ENCODE peak calls at places on chromosomes 7 and 10, in nine cellular contexts. One of them, this sample, is unnamed.

GRCh38 chr7:106421181-106421762 is 136.5 kb upstream of the NAMPT start:
- DNase-seq in psoas muscle: peak; percentile 84
- DNase-seq in HFFc6: peak; percentile 88
- DNase-seq in tibial nerve: peak; percentile 51
- DNase-seq in bronchial epithelial cell: peak; percentile 79
- DNase-seq in Calu3: no peak
- DNase-seq in fibroblast of pulmonary artery: peak; percentile 100
- DNase-seq in DND-41: no peak
- DNase-seq in astrocyte of the spinal cord: peak; percentile 94
- DNase-seq in this sample: no peak

GRCh38 chr7:39745320-39745719 is 121.9 kb downstream of the RALA start:
- DNase-seq in bronchial epithelial cell: no peak
- DNase-seq in HFFc6: no peak
- DNase-seq in fibroblast of pulmonary artery: no peak
- DNase-seq in tibial nerve: no peak
- DNase-seq in psoas muscle: no peak
- DNase-seq in Calu3: no peak
- DNase-seq in DND-41: no peak
- DNase-seq in astrocyte of the spinal cord: no peak
- DNase-seq in this sample: no peak

GRCh38 chr7:111855161-111855841 is 293.0 kb upstream of the IMMP2L start:
- DNase-seq in DND-41: peak; percentile 59
- DNase-seq in bronchial epithelial cell: peak; percentile 40
- DNase-seq in Calu3: peak; percentile 27
- DNase-seq in tibial nerve: no peak
- DNase-seq in psoas muscle: no peak
- DNase-seq in HFFc6: peak; percentile 78
- DNase-seq in astrocyte of the spinal cord: peak; percentile 76
- DNase-seq in fibroblast of pulmonary artery: peak; percentile 89
- DNase-seq in this sample: peak; percentile 27

GRCh38 chr7:140688341-140688740 is 8.2 kb upstream of the NDUFB2 start:
- DNase-seq in astrocyte of the spinal cord: no peak
- DNase-seq in DND-41: no peak
- DNase-seq in fibroblast of pulmonary artery: no peak
- DNase-seq in HFFc6: no peak
- DNase-seq in Calu3: no peak
- DNase-seq in psoas muscle: no peak
- DNase-seq in tibial nerve: no peak
- DNase-seq in bronchial epithelial cell: no peak
- DNase-seq in this sample: no peak

GRCh38 chr10:10677479-10677878 is 340.2 kb upstream of the CELF2 start:
- DNase-seq in HFFc6: no peak
- DNase-seq in Calu3: peak; percentile 41
- DNase-seq in tibial nerve: peak; percentile 28
- DNase-seq in psoas muscle: peak; percentile 61
- DNase-seq in DND-41: peak; percentile 43
- DNase-seq in bronchial epithelial cell: peak; percentile 78
- DNase-seq in astrocyte of the spinal cord: peak; percentile 74
- DNase-seq in fibroblast of pulmonary artery: peak; percentile 93
- DNase-seq in this sample: peak; percentile 36

GRCh38 chr7:139121-139520 is 53.2 kb upstream of the FAM20C start:
- DNase-seq in HFFc6: no peak
- DNase-seq in psoas muscle: no peak
- DNase-seq in tibial nerve: no peak
- DNase-seq in astrocyte of the spinal cord: no peak
- DNase-seq in fibroblast of pulmonary artery: no peak
- DNase-seq in Calu3: no peak
- DNase-seq in DND-41: no peak
- DNase-seq in bronchial epithelial cell: no peak
- DNase-seq in this sample: no peak

GRCh38 chr7:88396295-88396947 is 89.7 kb upstream of the STEAP4 start:
- DNase-seq in HFFc6: no peak
- DNase-seq in fibroblast of pulmonary artery: peak; percentile 26
- DNase-seq in bronchial epithelial cell: no peak
- DNase-seq in Calu3: no peak
- DNase-seq in tibial nerve: no peak
- DNase-seq in astrocyte of the spinal cord: no peak
- DNase-seq in DND-41: no peak
- DNase-seq in psoas muscle: no peak
- DNase-seq in this sample: no peak

GRCh38 chr10:30036811-30037210 is 22.6 kb downstream of the JCAD start:
- DNase-seq in psoas muscle: no peak
- DNase-seq in HFFc6: no peak
- DNase-seq in Calu3: no peak
- DNase-seq in DND-41: no peak
- DNase-seq in bronchial epithelial cell: no peak
- DNase-seq in fibroblast of pulmonary artery: no peak
- DNase-seq in astrocyte of the spinal cord: no peak
- DNase-seq in tibial nerve: no peak
- DNase-seq in this sample: no peak

GRCh38 chr7:71801996-71802395 is 610.1 kb downstream of the CALN1 start:
- DNase-seq in fibroblast of pulmonary artery: no peak
- DNase-seq in bronchial epithelial cell: no peak
- DNase-seq in DND-41: no peak
- DNase-seq in Calu3: no peak
- DNase-seq in HFFc6: no peak
- DNase-seq in tibial nerve: no peak
- DNase-seq in astrocyte of the spinal cord: no peak
- DNase-seq in psoas muscle: no peak
- DNase-seq in this sample: no peak

GRCh38 chr10:17586741-17587720 is 30.1 kb downstream of the HACD1 start:
- DNase-seq in psoas muscle: no peak
- DNase-seq in tibial nerve: no peak
- DNase-seq in astrocyte of the spinal cord: peak; percentile 15
- DNase-seq in HFFc6: peak; percentile 16
- DNase-seq in Calu3: peak; percentile 6
- DNase-seq in DND-41: peak; percentile 10
- DNase-seq in bronchial epithelial cell: peak; percentile 29
- DNase-seq in fibroblast of pulmonary artery: peak; percentile 39
- DNase-seq in this sample: no peak

GRCh38 chr7:50310361-50310760 is 5.8 kb downstream of the IKZF1 start:
- DNase-seq in astrocyte of the spinal cord: no peak
- DNase-seq in psoas muscle: no peak
- DNase-seq in fibroblast of pulmonary artery: no peak
- DNase-seq in Calu3: no peak
- DNase-seq in HFFc6: no peak
- DNase-seq in bronchial epithelial cell: no peak
- DNase-seq in tibial nerve: no peak
- DNase-seq in DND-41: peak; percentile 44
- DNase-seq in this sample: no peak

GRCh38 chr10:100913470-100913865 is 705 bp downstream of the SLF2 start:
- DNase-seq in HFFc6: no peak
- DNase-seq in Calu3: no peak
- DNase-seq in fibroblast of pulmonary artery: no peak
- DNase-seq in astrocyte of the spinal cord: no peak
- DNase-seq in bronchial epithelial cell: no peak
- DNase-seq in psoas muscle: no peak
- DNase-seq in tibial nerve: no peak
- DNase-seq in DND-41: no peak
- DNase-seq in this sample: no peak

GRCh38 chr10:64731016-64731415 is 1209.8 kb downstream of the REEP3 start:
- DNase-seq in DND-41: no peak
- DNase-seq in fibroblast of pulmonary artery: no peak
- DNase-seq in bronchial epithelial cell: peak; percentile 55
- DNase-seq in HFFc6: no peak
- DNase-seq in astrocyte of the spinal cord: no peak
- DNase-seq in psoas muscle: no peak
- DNase-seq in tibial nerve: no peak
- DNase-seq in Calu3: no peak
- DNase-seq in this sample: no peak

GRCh38 chr7:116933465-116933864 is 19.8 kb upstream of the ST7 start:
- DNase-seq in bronchial epithelial cell: no peak
- DNase-seq in tibial nerve: no peak
- DNase-seq in psoas muscle: no peak
- DNase-seq in fibroblast of pulmonary artery: no peak
- DNase-seq in DND-41: no peak
- DNase-seq in astrocyte of the spinal cord: no peak
- DNase-seq in Calu3: no peak
- DNase-seq in HFFc6: no peak
- DNase-seq in this sample: no peak

DNA sequence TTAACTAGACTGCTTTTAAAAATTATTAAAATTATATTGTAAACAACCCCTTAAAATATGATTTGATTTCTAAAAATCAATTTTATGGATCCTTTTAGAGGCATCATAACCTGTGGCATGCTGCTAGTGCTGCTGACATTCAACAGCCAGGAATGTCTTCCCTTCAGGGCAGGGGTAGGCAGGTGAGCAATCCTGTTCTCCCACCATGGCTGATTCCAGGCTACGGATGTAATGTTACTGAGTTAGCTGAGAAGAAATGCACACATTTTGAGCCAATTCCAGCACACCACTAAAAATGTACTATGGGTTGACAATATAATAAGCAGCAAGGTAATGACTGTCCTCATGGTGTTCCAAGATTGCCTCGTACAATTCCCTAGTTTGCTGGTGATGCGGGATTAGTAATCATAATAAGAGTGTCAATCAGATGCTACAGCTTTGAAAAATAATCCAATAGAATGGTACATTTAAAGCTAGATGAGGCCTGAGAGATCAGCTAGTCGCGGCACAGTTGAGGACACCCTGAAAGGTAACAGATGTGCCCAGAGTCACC is 108.7 kb upstream of the PRR15 start:
- DNase-seq in tibial nerve: no peak
- DNase-seq in psoas muscle: no peak
- DNase-seq in HFFc6: no peak
- DNase-seq in bronchial epithelial cell: peak; percentile 19
- DNase-seq in Calu3: no peak
- DNase-seq in DND-41: no peak
- DNase-seq in fibroblast of pulmonary artery: no peak
- DNase-seq in astrocyte of the spinal cord: no peak
- DNase-seq in this sample: peak; percentile 36
- TF ChIP-seq CTCF in tibial nerve: no peak
- TF ChIP-seq CTCF in psoas muscle: no peak
- TF ChIP-seq CTCF in HFFc6: no peak
- TF ChIP-seq CTCF in bronchial epithelial cell: no peak
- TF ChIP-seq CTCF in Calu3: no peak
- TF ChIP-seq CTCF in DND-41: no peak
- TF ChIP-seq CTCF in fibroblast of pulmonary artery: no peak
- TF ChIP-seq CTCF in astrocyte of the spinal cord: no peak
- TF ChIP-seq CTCF in this sample: no peak

GRCh38 chr7:76393116-76394031 is 16.1 kb downstream of the SSC4D start:
- DNase-seq in DND-41: peak; percentile 88
- DNase-seq in Calu3: peak; percentile 88
- DNase-seq in psoas muscle: peak; percentile 98
- DNase-seq in bronchial epithelial cell: peak; percentile 70
- DNase-seq in HFFc6: peak; percentile 71
- DNase-seq in tibial nerve: peak; percentile 91
- DNase-seq in fibroblast of pulmonary artery: peak; percentile 86
- DNase-seq in astrocyte of the spinal cord: peak; percentile 83
- DNase-seq in this sample: peak; percentile 94
- TF ChIP-seq CTCF in DND-41: no peak
- TF ChIP-seq CTCF in Calu3: no peak
- TF ChIP-seq CTCF in psoas muscle: no peak
- TF ChIP-seq CTCF in bronchial epithelial cell: no peak
- TF ChIP-seq CTCF in HFFc6: no peak
- TF ChIP-seq CTCF in tibial nerve: no peak
- TF ChIP-seq CTCF in fibroblast of pulmonary artery: no peak
- TF ChIP-seq CTCF in astrocyte of the spinal cord: no peak
- TF ChIP-seq CTCF in this sample: no peak

DNA sequence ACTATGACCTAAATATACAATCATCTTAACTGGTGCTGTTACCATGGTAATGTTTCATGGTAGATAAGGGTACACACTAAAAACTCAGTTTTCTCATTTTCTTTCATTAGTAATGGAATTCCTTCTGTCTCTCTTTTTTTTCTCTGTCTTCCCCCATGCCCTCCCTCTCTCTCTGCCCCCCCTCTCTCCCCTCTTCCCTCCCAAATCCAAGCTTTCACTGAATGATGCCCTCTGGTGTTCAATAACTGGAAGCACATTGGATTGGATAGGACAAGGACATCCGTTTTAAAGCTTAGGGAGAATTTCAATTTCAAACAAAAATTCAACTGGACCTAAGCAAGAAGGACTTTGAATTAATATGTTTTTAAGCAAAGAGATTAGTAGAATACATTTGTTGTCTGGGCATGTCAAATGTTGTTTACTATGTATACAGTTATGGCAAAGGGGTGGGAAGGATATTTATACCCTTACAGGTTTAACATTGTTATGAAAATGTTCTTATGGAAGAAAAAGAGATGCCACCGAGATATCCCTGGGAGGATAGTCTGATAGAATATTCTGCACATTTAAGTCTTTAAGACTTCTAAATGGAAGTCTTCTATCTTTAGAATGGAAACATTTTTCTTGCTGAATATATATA is 6.1 kb downstream of the CHRM2 start:
- DNase-seq in Calu3: no peak
- DNase-seq in tibial nerve: no peak
- DNase-seq in psoas muscle: no peak
- DNase-seq in astrocyte of the spinal cord: peak; percentile 36
- DNase-seq in fibroblast of pulmonary artery: peak; percentile 29
- DNase-seq in HFFc6: no peak
- DNase-seq in DND-41: no peak
- DNase-seq in bronchial epithelial cell: peak; percentile 25
- DNase-seq in this sample: no peak
- TF ChIP-seq CTCF in Calu3: no peak
- TF ChIP-seq CTCF in tibial nerve: no peak
- TF ChIP-seq CTCF in psoas muscle: no peak
- TF ChIP-seq CTCF in astrocyte of the spinal cord: peak; percentile 59
- TF ChIP-seq CTCF in fibroblast of pulmonary artery: peak; percentile 54
- TF ChIP-seq CTCF in HFFc6: peak; percentile 70
- TF ChIP-seq CTCF in DND-41: peak; percentile 51
- TF ChIP-seq CTCF in bronchial epithelial cell: peak; percentile 35
- TF ChIP-seq CTCF in this sample: peak; percentile 56

GRCh38 chr10:69803809-69804208 is 2.1 kb downstream of the COL13A1 start:
- DNase-seq in fibroblast of pulmonary artery: no peak
- DNase-seq in bronchial epithelial cell: no peak
- DNase-seq in HFFc6: no peak
- DNase-seq in Calu3: no peak
- DNase-seq in astrocyte of the spinal cord: no peak
- DNase-seq in psoas muscle: no peak
- DNase-seq in DND-41: no peak
- DNase-seq in tibial nerve: no peak
- DNase-seq in this sample: no peak

GRCh38 chr10:69801434-69802315 is at the start of gene COL13A1:
- DNase-seq in bronchial epithelial cell: peak; percentile 66
- DNase-seq in DND-41: no peak
- DNase-seq in Calu3: peak; percentile 39
- DNase-seq in psoas muscle: peak; percentile 83
- DNase-seq in fibroblast of pulmonary artery: peak; percentile 67
- DNase-seq in astrocyte of the spinal cord: peak; percentile 80
- DNase-seq in tibial nerve: no peak
- DNase-seq in HFFc6: peak; percentile 60
- DNase-seq in this sample: peak; percentile 85

GRCh38 chr10:69800665-69801064 is 1.0 kb upstream of the COL13A1 start:
- DNase-seq in HFFc6: no peak
- DNase-seq in Calu3: no peak
- DNase-seq in fibroblast of pulmonary artery: no peak
- DNase-seq in DND-41: no peak
- DNase-seq in astrocyte of the spinal cord: no peak
- DNase-seq in tibial nerve: no peak
- DNase-seq in bronchial epithelial cell: no peak
- DNase-seq in psoas muscle: no peak
- DNase-seq in this sample: no peak

GRCh38 chr10:69801094-69801433 is 642 bp upstream of the COL13A1 start:
- DNase-seq in HFFc6: peak; percentile 30
- DNase-seq in Calu3: peak; percentile 86
- DNase-seq in bronchial epithelial cell: peak; percentile 61
- DNase-seq in psoas muscle: peak; percentile 85
- DNase-seq in astrocyte of the spinal cord: peak; percentile 68
- DNase-seq in fibroblast of pulmonary artery: peak; percentile 60
- DNase-seq in tibial nerve: no peak
- DNase-seq in DND-41: peak; percentile 10
- DNase-seq in this sample: peak; percentile 73

GRCh38 chr10:69802424-69803161 is 887 bp downstream of the COL13A1 start:
- DNase-seq in bronchial epithelial cell: peak; percentile 4
- DNase-seq in tibial nerve: no peak
- DNase-seq in psoas muscle: peak; percentile 76
- DNase-seq in DND-41: no peak
- DNase-seq in HFFc6: peak; percentile 48
- DNase-seq in astrocyte of the spinal cord: peak; percentile 72
- DNase-seq in Calu3: peak; percentile 58
- DNase-seq in fibroblast of pulmonary artery: peak; percentile 56
- DNase-seq in this sample: peak; percentile 45
- TF ChIP-seq CTCF in bronchial epithelial cell: no peak
- TF ChIP-seq CTCF in tibial nerve: no peak
- TF ChIP-seq CTCF in psoas muscle: peak; percentile 16
- TF ChIP-seq CTCF in DND-41: no peak
- TF ChIP-seq CTCF in HFFc6: peak; percentile 64
- TF ChIP-seq CTCF in astrocyte of the spinal cord: peak; percentile 38
- TF ChIP-seq CTCF in Calu3: no peak
- TF ChIP-seq CTCF in fibroblast of pulmonary artery: peak; percentile 20
- TF ChIP-seq CTCF in this sample: peak; percentile 13